ENCODE peak calls at places on chromosomes 1 and 21, in four cellular contexts. One of them, this sample, is unnamed.

GRCh38 chr1:112464501-112464900 is 44.3 kb upstream of the WNT2B start:
- DNase-seq in neuronal stem cell: no peak
- DNase-seq in mesendoderm: peak
- DNase-seq in mesenchymal stem cell: no peak
- DNase-seq in this sample: peak

GRCh38 chr1:234507089-234507488 is 28.1 kb upstream of the TARBP1 start:
- DNase-seq in neuronal stem cell: no peak
- DNase-seq in mesendoderm: peak
- DNase-seq in mesenchymal stem cell: no peak
- DNase-seq in this sample: no peak

GRCh38 chr1:22808186-22808845 is 97.7 kb downstream of the EPHB2 start:
- DNase-seq in neuronal stem cell: no peak
- DNase-seq in mesendoderm: no peak
- DNase-seq in mesenchymal stem cell: peak
- DNase-seq in this sample: no peak

GRCh38 chr1:47521034-47521871 is 83.4 kb downstream of the FOXD2 start:
- DNase-seq in neuronal stem cell: no peak
- DNase-seq in mesendoderm: no peak
- DNase-seq in mesenchymal stem cell: no peak
- DNase-seq in this sample: no peak

GRCh38 chr1:21946836-21947587 is 9.9 kb upstream of the HSPG2 start:
- DNase-seq in neuronal stem cell: no peak
- DNase-seq in mesendoderm: peak
- DNase-seq in mesenchymal stem cell: no peak
- DNase-seq in this sample: no peak

GRCh38 chr1:89615676-89616598 is 17.0 kb upstream of the LRRC8C start:
- DNase-seq in neuronal stem cell: no peak
- DNase-seq in mesendoderm: peak
- DNase-seq in mesenchymal stem cell: no peak
- DNase-seq in this sample: peak

GRCh38 chr1:171061425-171062143 is 29.1 kb upstream of the FMO3 start:
- DNase-seq in neuronal stem cell: no peak
- DNase-seq in mesendoderm: no peak
- DNase-seq in mesenchymal stem cell: peak
- DNase-seq in this sample: no peak

GRCh38 chr1:24933468-24933867 is 3.4 kb upstream of the RUNX3 start:
- DNase-seq in neuronal stem cell: no peak
- DNase-seq in mesendoderm: peak
- DNase-seq in mesenchymal stem cell: no peak
- DNase-seq in this sample: no peak

GRCh38 chr1:48302652-48303051 is 80.1 kb downstream of the SLC5A9 start:
- DNase-seq in neuronal stem cell: no peak
- DNase-seq in mesendoderm: no peak
- DNase-seq in mesenchymal stem cell: no peak
- DNase-seq in this sample: no peak

GRCh38 chr1:202852163-202852904 is 36.6 kb downstream of the RABIF start:
- DNase-seq in neuronal stem cell: peak
- DNase-seq in mesendoderm: peak
- DNase-seq in mesenchymal stem cell: peak
- DNase-seq in this sample: peak

GRCh38 chr1:63034256-63034655 is 250.3 kb downstream of the ATG4C start:
- DNase-seq in neuronal stem cell: no peak
- DNase-seq in mesendoderm: no peak
- DNase-seq in mesenchymal stem cell: no peak
- DNase-seq in this sample: no peak

GRCh38 chr21:31647650-31648049 is 11.8 kb upstream of the SOD1 start:
- DNase-seq in neuronal stem cell: no peak
- DNase-seq in mesendoderm: no peak
- DNase-seq in mesenchymal stem cell: no peak
- DNase-seq in this sample: no peak

GRCh38 chr1:61084560-61084991 is 2.2 kb downstream of the NFIA start:
- DNase-seq in neuronal stem cell: no peak
- DNase-seq in mesendoderm: no peak
- DNase-seq in mesenchymal stem cell: no peak
- DNase-seq in this sample: no peak

GRCh38 chr1:206555473-206555935 is 48.2 kb downstream of the RASSF5 start:
- DNase-seq in neuronal stem cell: no peak
- DNase-seq in mesendoderm: no peak
- DNase-seq in mesenchymal stem cell: no peak
- DNase-seq in this sample: peak

GRCh38 chr1:159900086-159900680 is at the start of gene CFAP45:
- DNase-seq in neuronal stem cell: peak
- DNase-seq in mesendoderm: peak
- DNase-seq in mesenchymal stem cell: peak
- DNase-seq in this sample: peak

GRCh38 chr1:211684331-211684730 is 8.9 kb upstream of the NEK2 start:
- DNase-seq in neuronal stem cell: no peak
- DNase-seq in mesendoderm: no peak
- DNase-seq in mesenchymal stem cell: no peak
- DNase-seq in this sample: no peak

GRCh38 chr1:158951956-158952355 is 20.6 kb downstream of the PYHIN1 start:
- DNase-seq in neuronal stem cell: no peak
- DNase-seq in mesendoderm: no peak
- DNase-seq in mesenchymal stem cell: no peak
- DNase-seq in this sample: peak

GRCh38 chr1:97332716-97333115 is 588.1 kb downstream of the DPYD start:
- DNase-seq in neuronal stem cell: no peak
- DNase-seq in mesendoderm: no peak
- DNase-seq in mesenchymal stem cell: peak
- DNase-seq in this sample: no peak

GRCh38 chr1:51627672-51628071 is 10.8 kb downstream of the OSBPL9 start:
- DNase-seq in neuronal stem cell: no peak
- DNase-seq in mesendoderm: peak
- DNase-seq in mesenchymal stem cell: peak
- DNase-seq in this sample: no peak

GRCh38 chr1:68377098-68377497 is 72.7 kb downstream of the RPE65 start:
- DNase-seq in neuronal stem cell: no peak
- DNase-seq in mesendoderm: peak
- DNase-seq in mesenchymal stem cell: no peak
- DNase-seq in this sample: no peak

GRCh38 chr1:117970251-117970650 is 40.7 kb downstream of the WDR3 start:
- DNase-seq in neuronal stem cell: peak
- DNase-seq in mesendoderm: no peak
- DNase-seq in mesenchymal stem cell: no peak
- DNase-seq in this sample: no peak

GRCh38 chr1:201466492-201466891 is 2.5 kb downstream of the PHLDA3 start:
- DNase-seq in neuronal stem cell: no peak
- DNase-seq in mesendoderm: no peak
- DNase-seq in mesenchymal stem cell: peak
- DNase-seq in this sample: no peak

GRCh38 chr1:100528861-100529260 is 9.1 kb upstream of the GPR88 start:
- DNase-seq in neuronal stem cell: no peak
- DNase-seq in mesendoderm: no peak
- DNase-seq in mesenchymal stem cell: no peak
- DNase-seq in this sample: no peak

GRCh38 chr21:46056450-46056903 is 41.4 kb upstream of the COL6A2 start:
- DNase-seq in neuronal stem cell: no peak
- DNase-seq in mesendoderm: no peak
- DNase-seq in mesenchymal stem cell: peak
- DNase-seq in this sample: peak

GRCh38 chr1:58180537-58180936 is 366.0 kb downstream of the OMA1 start:
- DNase-seq in neuronal stem cell: no peak
- DNase-seq in mesendoderm: no peak
- DNase-seq in mesenchymal stem cell: no peak
- DNase-seq in this sample: no peak

GRCh38 chr1:55623339-55623738 is 408.2 kb upstream of the USP24 start:
- DNase-seq in neuronal stem cell: no peak
- DNase-seq in mesendoderm: peak
- DNase-seq in mesenchymal stem cell: peak
- DNase-seq in this sample: no peak

GRCh38 chr1:241706257-241706656 is 54.2 kb downstream of the WDR64 start:
- DNase-seq in neuronal stem cell: no peak
- DNase-seq in mesendoderm: no peak
- DNase-seq in mesenchymal stem cell: no peak
- DNase-seq in this sample: no peak

GRCh38 chr1:231867607-231868006 is 241.0 kb downstream of the DISC1 start:
- DNase-seq in neuronal stem cell: no peak
- DNase-seq in mesendoderm: no peak
- DNase-seq in mesenchymal stem cell: peak
- DNase-seq in this sample: no peak

GRCh38 chr1:84617349-84617748 is 43.1 kb upstream of the CTBS start:
- DNase-seq in neuronal stem cell: no peak
- DNase-seq in mesendoderm: no peak
- DNase-seq in mesenchymal stem cell: no peak
- DNase-seq in this sample: no peak

GRCh38 chr21:31557956-31558838 is 101.3 kb upstream of the SOD1 start:
- DNase-seq in neuronal stem cell: peak
- DNase-seq in mesendoderm: peak
- DNase-seq in mesenchymal stem cell: peak
- DNase-seq in this sample: peak

GRCh38 chr1:19812875-19813650 is 2.0 kb downstream of the RNF186 start:
- DNase-seq in neuronal stem cell: no peak
- DNase-seq in mesendoderm: no peak
- DNase-seq in mesenchymal stem cell: no peak
- DNase-seq in this sample: no peak

GRCh38 chr21:36337099-36337509 is 17.1 kb downstream of the MORC3 start:
- DNase-seq in neuronal stem cell: no peak
- DNase-seq in mesendoderm: no peak
- DNase-seq in mesenchymal stem cell: peak
- DNase-seq in this sample: no peak
- H3K18ac ChIP-seq in neuronal stem cell: no peak
- H3K18ac ChIP-seq in mesendoderm: no peak
- H3K18ac ChIP-seq in mesenchymal stem cell: no peak
- H3K18ac ChIP-seq in this sample: no peak

GRCh38 chr21:41906770-41907169 is 27.6 kb upstream of the PRDM15 start:
- DNase-seq in neuronal stem cell: no peak
- DNase-seq in mesendoderm: no peak
- DNase-seq in mesenchymal stem cell: no peak
- DNase-seq in this sample: no peak
- H3K18ac ChIP-seq in neuronal stem cell: no peak
- H3K18ac ChIP-seq in mesendoderm: no peak
- H3K18ac ChIP-seq in mesenchymal stem cell: peak
- H3K18ac ChIP-seq in this sample: no peak

GRCh38 chr1:178792394-178792793 is 67.3 kb downstream of the RALGPS2 start:
- DNase-seq in neuronal stem cell: no peak
- DNase-seq in mesendoderm: no peak
- DNase-seq in mesenchymal stem cell: no peak
- DNase-seq in this sample: no peak
- H3K18ac ChIP-seq in neuronal stem cell: no peak
- H3K18ac ChIP-seq in mesendoderm: no peak
- H3K18ac ChIP-seq in mesenchymal stem cell: no peak
- H3K18ac ChIP-seq in this sample: no peak

DNA sequence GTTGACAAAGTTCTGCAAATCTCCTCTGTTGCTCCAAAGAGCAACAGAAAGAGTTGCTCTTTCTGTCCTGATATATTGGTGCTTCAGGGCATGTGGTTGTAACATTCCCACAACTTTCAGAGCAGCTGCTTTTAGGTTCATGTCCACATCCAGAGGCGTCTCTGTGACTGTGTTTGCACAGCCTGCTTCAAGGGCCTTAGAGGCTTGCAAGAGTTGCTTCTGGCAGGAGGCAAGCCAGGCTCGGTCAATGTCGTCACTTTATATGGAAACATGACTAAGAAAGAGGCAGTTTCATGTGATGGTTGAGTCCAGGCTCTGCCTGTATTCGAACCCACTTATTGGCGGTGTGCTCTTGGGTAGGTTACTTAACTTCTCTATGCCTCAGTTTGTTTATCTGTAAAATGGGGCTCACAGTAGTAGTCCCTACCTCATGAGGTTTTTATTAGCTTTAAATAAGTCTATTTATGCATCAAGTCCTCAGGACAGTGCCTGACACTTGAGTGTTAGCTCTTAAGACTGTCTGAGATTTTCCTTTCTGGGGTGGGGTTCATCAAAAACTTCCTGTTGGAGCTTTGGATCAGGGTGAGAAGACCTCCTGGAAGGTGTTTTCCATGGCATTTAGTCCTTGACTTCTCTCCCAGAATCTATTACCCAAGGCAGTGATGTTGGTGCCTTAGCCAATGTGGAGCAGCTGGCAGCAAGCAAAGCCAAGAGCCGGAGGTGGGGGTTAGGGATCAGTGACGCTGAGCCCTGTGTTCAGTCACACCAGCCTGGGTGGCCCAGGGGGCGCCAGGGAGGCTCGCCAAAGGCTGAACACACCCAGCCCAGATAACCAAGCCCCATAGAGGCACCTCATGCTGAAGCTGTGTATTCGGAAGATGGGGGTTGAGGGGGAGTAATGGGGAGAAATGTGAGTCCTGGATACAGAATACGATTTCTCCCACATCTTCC is 18.9 kb downstream of the LHX4 start:
- DNase-seq in neuronal stem cell: no peak
- DNase-seq in mesendoderm: peak
- DNase-seq in mesenchymal stem cell: no peak
- DNase-seq in this sample: peak
- H3K18ac ChIP-seq in neuronal stem cell: no peak
- H3K18ac ChIP-seq in mesendoderm: no peak
- H3K18ac ChIP-seq in mesenchymal stem cell: no peak
- H3K18ac ChIP-seq in this sample: no peak

DNA sequence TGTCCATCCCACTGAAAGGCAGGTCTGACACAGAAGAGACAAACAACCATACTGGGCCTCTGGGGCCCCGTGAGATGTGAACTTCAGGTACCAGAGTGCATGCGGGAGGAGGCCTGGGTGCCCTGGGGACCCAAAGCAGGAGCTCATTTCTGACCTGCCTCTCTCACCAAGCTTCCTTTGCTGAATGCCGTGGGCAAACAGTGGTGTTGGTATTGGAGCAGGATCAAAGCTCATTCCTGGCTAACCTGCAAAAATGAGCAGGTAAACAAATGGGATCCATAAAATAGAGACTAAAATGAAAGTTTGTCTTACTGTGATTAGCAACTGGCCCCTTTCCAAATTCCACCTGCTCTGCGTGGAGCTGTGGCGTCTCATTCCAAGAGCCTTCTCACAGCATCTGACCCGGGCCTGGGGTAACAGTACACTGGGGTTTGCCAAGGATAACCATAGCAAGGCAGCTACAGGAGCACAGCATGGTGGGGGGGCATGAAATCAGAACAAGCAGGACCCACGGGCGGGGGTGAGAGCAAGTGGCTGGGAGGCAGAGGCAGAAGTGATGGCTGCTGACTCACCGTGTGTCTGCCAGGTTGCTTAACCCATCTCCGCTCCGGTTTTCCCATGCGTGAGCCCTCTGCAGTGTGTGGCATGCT is 103.6 kb downstream of the KIF26B start:
- DNase-seq in neuronal stem cell: no peak
- DNase-seq in mesendoderm: no peak
- DNase-seq in mesenchymal stem cell: no peak
- DNase-seq in this sample: no peak
- H3K18ac ChIP-seq in neuronal stem cell: peak
- H3K18ac ChIP-seq in mesendoderm: no peak
- H3K18ac ChIP-seq in mesenchymal stem cell: no peak
- H3K18ac ChIP-seq in this sample: no peak

GRCh38 chr1:153794671-153795324 is 19.6 kb downstream of the SLC27A3 start:
- DNase-seq in neuronal stem cell: peak
- DNase-seq in mesendoderm: no peak
- DNase-seq in mesenchymal stem cell: no peak
- DNase-seq in this sample: peak
- H3K18ac ChIP-seq in neuronal stem cell: peak
- H3K18ac ChIP-seq in mesendoderm: no peak
- H3K18ac ChIP-seq in mesenchymal stem cell: peak
- H3K18ac ChIP-seq in this sample: no peak

GRCh38 chr1:228177936-228178710 is 12.5 kb downstream of the IBA57 start:
- DNase-seq in neuronal stem cell: no peak
- DNase-seq in mesendoderm: no peak
- DNase-seq in mesenchymal stem cell: no peak
- DNase-seq in this sample: no peak
- H3K18ac ChIP-seq in neuronal stem cell: no peak
- H3K18ac ChIP-seq in mesendoderm: no peak
- H3K18ac ChIP-seq in mesenchymal stem cell: no peak
- H3K18ac ChIP-seq in this sample: no peak

GRCh38 chr21:44918581-44919033 is 2.1 kb downstream of the ITGB2 start:
- DNase-seq in neuronal stem cell: no peak
- DNase-seq in mesendoderm: peak
- DNase-seq in mesenchymal stem cell: peak
- DNase-seq in this sample: no peak
- H3K18ac ChIP-seq in neuronal stem cell: peak
- H3K18ac ChIP-seq in mesendoderm: no peak
- H3K18ac ChIP-seq in mesenchymal stem cell: no peak
- H3K18ac ChIP-seq in this sample: no peak